ENCODE peak calls at places on chromosomes 16 and 17, in five cellular contexts. U is cardiac fibroblast, G is astrocyte of the spinal cord, H is WERI-Rb-1, L is IMR-90. I is an unnamed sample.

GRCh38 chr17:47872019-47872650 is 21.2 kb upstream of the SP6 start:
- DNase-seq in U (no peak), H (no peak), L (no peak), G (no peak), I (no peak)

GRCh38 chr17:72931163-72931562 is 161.3 kb downstream of the SLC39A11 start:
- DNase-seq in U (no peak), L (no peak), H (no peak), G (no peak), I (peak)

GRCh38 chr17:65593870-65594584 is 32.6 kb upstream of the AXIN2 start:
- DNase-seq in L (peak), G (peak), U (peak), H (no peak), I (peak)

GRCh38 chr16:89484923-89485679 is 5.3 kb downstream of the ANKRD11 start:
- DNase-seq in U (no peak), H (no peak), L (no peak), G (no peak), I (peak)

GRCh38 chr16:17802566-17802965 is 331.8 kb upstream of the XYLT1 start:
- DNase-seq in L (peak), G (peak), U (no peak), H (no peak), I (no peak)

GRCh38 chr17:13086142-13086769 is 68.4 kb upstream of the ELAC2 start:
- DNase-seq in L (no peak), H (no peak), G (no peak), U (no peak), I (no peak)

GRCh38 chr16:17227278-17227677 is 243.5 kb downstream of the XYLT1 start:
- DNase-seq in U (no peak), H (no peak), G (no peak), L (no peak), I (no peak)

GRCh38 chr17:80080081-80080480 is 21.3 kb upstream of the GAA start:
- DNase-seq in U (peak), H (no peak), L (peak), G (no peak), I (no peak)

GRCh38 chr16:49055824-49056545 is 225.7 kb downstream of the CBLN1 start:
- DNase-seq in L (no peak), G (no peak), H (no peak), U (no peak), I (peak)

GRCh38 chr17:59361386-59361785 is 29.9 kb downstream of the YPEL2 start:
- DNase-seq in L (peak), U (peak), G (peak), H (no peak), I (no peak)

GRCh38 chr16:6363891-6364607 is 968.6 kb upstream of the RBFOX1 start:
- DNase-seq in L (no peak), U (no peak), H (no peak), G (no peak), I (no peak)

GRCh38 chr17:13704333-13704732 is 102.6 kb upstream of the HS3ST3A1 start:
- DNase-seq in G (peak), L (peak), U (peak), H (no peak), I (no peak)

GRCh38 chr16:57268804-57269800 is 15.4 kb downstream of the PLLP start:
- DNase-seq in H (no peak), G (no peak), U (no peak), L (peak), I (no peak)

GRCh38 chr17:46160169-46160568 is 33.1 kb downstream of the KANSL1 start:
- DNase-seq in U (no peak), L (no peak), G (no peak), H (no peak), I (no peak)

GRCh38 chr16:88566158-88566557 is 4.0 kb upstream of the ZC3H18 start:
- DNase-seq in L (peak), H (no peak), G (peak), U (peak), I (no peak)

GRCh38 chr16:80176114-80176513 is 364.7 kb upstream of the DYNLRB2 start:
- DNase-seq in U (peak), H (no peak), G (no peak), L (no peak), I (no peak)

GRCh38 chr16:28110479-28110878 is 47.0 kb upstream of the GSG1L start:
- DNase-seq in L (no peak), G (no peak), H (no peak), U (no peak), I (no peak)

GRCh38 chr17:39225308-39225973 is at the start of gene STAC2:
- DNase-seq in U (no peak), H (no peak), G (no peak), L (no peak), I (no peak)
- H3K4me3 ChIP-seq in U (peak), H (peak), G (peak), L (peak), I (no peak)

GRCh38 chr16:67562918-67563707 is 787 bp downstream of the CTCF start:
- DNase-seq in H (peak), G (peak), L (peak), U (peak), I (peak)
- TF ChIP-seq CTCF in H (peak), G (peak), L (peak), U (no peak), I (peak)

DNA sequence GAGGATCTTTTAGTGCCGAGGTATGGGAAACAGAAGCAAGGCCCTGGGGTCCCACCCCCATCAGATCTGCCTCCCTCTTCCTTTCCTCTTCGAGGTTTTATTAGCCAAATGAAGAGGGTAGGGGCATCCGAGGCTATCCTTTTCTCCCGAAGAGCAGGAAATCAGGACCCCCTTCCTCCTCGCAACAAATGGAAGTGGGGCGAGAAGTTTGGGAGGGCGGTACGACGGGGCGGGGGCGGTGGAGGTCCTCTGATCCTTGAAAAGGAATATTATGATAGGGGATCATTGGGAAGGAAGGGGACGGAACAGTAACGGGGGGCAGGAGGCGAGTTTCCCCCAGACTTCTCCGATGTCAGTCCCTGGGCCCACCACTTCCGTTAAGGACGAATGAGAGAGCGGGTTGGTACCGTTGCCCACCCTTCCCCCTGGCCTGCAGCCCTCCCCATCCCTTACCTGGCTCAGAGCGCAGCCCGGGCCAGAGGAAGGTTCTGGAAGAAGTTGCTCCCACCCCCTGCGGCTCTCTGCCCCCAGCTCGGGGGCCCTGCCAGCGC is 309 bp downstream of the FOXJ1 start:
- DNase-seq in G (no peak), U (no peak), L (no peak), H (no peak), I (no peak)
- H3K4me3 ChIP-seq in G (no peak), U (peak), L (no peak), H (peak), I (no peak)

GRCh38 chr16:19555938-19556778 is 655 bp downstream of the VPS35L start:
- DNase-seq in H (no peak), U (peak), L (peak), G (peak), I (peak)
- TF ChIP-seq CTCF in H (no peak), U (peak), L (no peak), G (no peak), I (no peak)

GRCh38 chr16:11350531-11351335 is 5.5 kb downstream of the RMI2 start:
- DNase-seq in H (no peak), L (peak), U (peak), G (peak), I (no peak)

GRCh38 chr16:11347831-11348230 is 2.6 kb downstream of the RMI2 start:
- DNase-seq in L (no peak), H (no peak), U (no peak), G (no peak), I (no peak)

GRCh38 chr16:11346700-11347319 is 1.6 kb downstream of the RMI2 start:
- DNase-seq in G (no peak), L (no peak), H (no peak), U (no peak), I (no peak)

GRCh38 chr16:11349599-11350276 is 4.5 kb downstream of the RMI2 start:
- DNase-seq in L (peak), G (peak), U (peak), H (no peak), I (no peak)

GRCh38 chr16:11348737-11349598 is 3.7 kb downstream of the RMI2 start:
- DNase-seq in U (no peak), L (no peak), H (no peak), G (no peak), I (no peak)
- H3K4me3 ChIP-seq in U (no peak), L (no peak), H (no peak), G (no peak), I (no peak)

DNA sequence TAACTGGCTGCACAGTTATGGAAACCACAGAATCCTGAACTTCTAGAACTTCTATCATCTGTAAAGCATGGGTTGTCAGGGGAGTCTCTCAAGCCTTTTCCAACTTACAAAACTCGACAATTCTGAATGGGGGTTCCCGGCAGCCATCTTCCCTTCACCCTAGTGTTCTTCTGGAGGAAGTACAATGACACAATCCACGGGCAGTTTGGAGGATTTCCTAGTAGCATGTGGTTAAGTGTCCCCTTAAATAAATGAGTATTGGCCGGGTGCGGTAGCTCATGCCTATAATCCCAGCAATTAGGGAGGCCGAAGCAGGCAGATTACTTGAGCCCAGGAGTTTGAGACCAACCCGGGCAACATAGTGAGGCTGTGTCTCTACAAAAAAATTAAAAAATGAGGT is 2.1 kb downstream of the SLC16A6 start:
- DNase-seq in U (no peak), L (no peak), G (no peak), H (peak), I (peak)
- TF ChIP-seq CTCF in U (no peak), L (no peak), G (no peak), H (peak), I (peak)

DNA sequence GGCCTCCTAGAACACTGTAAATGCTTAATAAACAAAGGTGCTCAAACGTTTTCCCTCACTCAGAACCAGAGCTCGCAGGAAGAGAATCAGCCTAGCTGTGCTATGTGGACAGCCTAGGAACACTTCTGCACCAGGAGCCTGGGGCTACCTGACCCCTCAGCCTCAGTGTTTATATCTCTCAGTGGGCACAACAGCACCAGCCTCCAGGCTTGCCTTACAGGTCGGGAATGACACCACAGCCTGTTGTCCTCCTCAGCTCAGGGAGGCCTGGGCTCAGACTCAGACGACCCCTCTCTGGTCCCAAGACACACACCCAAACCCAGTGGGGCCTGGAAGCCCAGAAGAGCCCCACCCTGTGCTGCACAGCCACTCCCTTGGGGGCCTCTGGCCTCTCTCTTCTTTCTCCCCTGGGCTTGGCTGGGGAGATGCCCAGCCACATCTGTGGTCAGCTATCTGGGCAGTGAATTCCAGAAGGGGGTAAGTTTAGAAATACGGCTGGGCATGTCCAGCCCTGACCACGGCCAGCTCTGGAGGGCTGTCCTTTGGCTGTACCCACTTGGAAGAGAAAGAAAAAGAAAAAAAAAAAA is 2.4 kb downstream of the NATD1 start:
- DNase-seq in H (no peak), U (no peak), G (no peak), L (no peak), I (no peak)
- H3K4me3 ChIP-seq in H (no peak), U (no peak), G (no peak), L (no peak), I (no peak)

DNA sequence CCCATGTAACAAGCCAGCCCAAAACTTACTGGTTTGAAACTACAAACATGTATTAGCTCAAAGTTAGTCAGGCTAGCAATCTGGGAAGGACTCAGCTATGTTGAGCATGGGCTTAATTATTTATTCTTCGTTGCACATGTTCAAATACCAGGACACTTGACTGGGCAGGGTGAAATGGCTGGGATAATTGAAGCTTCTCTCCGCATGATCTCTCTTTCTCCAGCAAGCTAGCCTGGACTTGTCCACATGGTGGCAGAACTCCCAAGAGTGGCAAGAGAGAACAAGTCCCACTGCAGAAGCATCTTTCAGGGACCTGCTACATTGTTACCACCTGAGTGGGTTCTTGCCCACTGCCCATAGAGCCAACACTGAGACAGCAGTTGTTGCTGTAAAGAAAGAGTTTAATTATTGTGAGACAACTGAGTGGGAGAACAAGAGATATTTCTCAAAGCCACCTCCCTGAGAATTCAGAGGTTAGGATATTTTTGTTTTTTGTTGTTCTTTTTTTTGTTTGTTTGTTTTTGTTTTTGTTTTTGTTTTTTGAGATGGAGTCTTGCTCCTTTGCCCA is 16.8 kb upstream of the ATF7IP2 start:
- DNase-seq in L (no peak), U (no peak), G (no peak), H (peak), I (peak)
- TF ChIP-seq CTCF in L (no peak), U (no peak), G (no peak), H (peak), I (no peak)

GRCh38 chr17:32127156-32127897 is 15.0 kb upstream of the RHOT1 start:
- DNase-seq in G (peak), L (peak), U (peak), H (peak), I (peak)

GRCh38 chr17:32125848-32126153 is 16.5 kb upstream of the RHOT1 start:
- DNase-seq in G (no peak), H (no peak), U (no peak), L (no peak), I (no peak)

GRCh38 chr17:32126325-32126724 is 16.0 kb upstream of the RHOT1 start:
- DNase-seq in U (no peak), H (no peak), G (no peak), L (no peak), I (no peak)

GRCh38 chr17:32124985-32125847 is 17.1 kb upstream of the RHOT1 start:
- DNase-seq in H (peak), L (no peak), G (no peak), U (no peak), I (no peak)

DNA sequence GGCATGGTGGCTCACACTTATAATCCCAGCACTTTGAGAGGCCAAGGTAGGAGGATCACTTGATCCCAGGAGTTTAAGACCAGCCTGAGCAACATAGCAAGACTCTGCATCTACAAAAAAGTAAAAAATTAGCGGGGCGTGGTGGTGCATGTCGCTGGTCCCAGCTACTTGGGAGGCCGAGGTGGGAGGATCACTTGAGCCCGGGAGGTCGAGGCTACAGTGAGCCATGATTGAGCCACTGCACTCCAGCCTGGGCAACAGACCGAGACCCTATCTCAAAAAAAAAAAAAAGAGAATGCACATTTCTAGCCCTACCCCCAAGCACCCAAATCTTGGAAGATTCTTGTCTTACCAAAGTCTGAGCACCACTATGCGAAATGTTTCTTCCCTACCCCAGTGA is 15.6 kb upstream of the RHOT1 start:
- DNase-seq in G (no peak), L (no peak), H (no peak), U (no peak), I (no peak)
- H3K4me3 ChIP-seq in G (no peak), L (no peak), H (peak), U (no peak), I (peak)

I was measured in GM12865.